ENCODE peak calls at places on chromosomes 13 and 19, in six cellular contexts. One of them, this sample, is unnamed.

GRCh38 chr19:57803594-57804325 is 11.0 kb downstream of the ZNF552 start:
- DNase-seq in GM23338: peak; percentile 92
- DNase-seq in K562: no peak
- DNase-seq in H1: peak; percentile 78
- DNase-seq in HepG2: peak; percentile 30
- DNase-seq in GM12878: no peak
- DNase-seq in this sample: peak; percentile 69

GRCh38 chr13:27137759-27138158 is 33.9 kb downstream of the USP12 start:
- DNase-seq in GM23338: peak; percentile 22
- DNase-seq in K562: no peak
- DNase-seq in H1: no peak
- DNase-seq in HepG2: no peak
- DNase-seq in GM12878: no peak
- DNase-seq in this sample: no peak

GRCh38 chr13:50809133-50810090 is 34.1 kb downstream of the DLEU7 start:
- DNase-seq in GM23338: no peak
- DNase-seq in K562: no peak
- DNase-seq in H1: no peak
- DNase-seq in HepG2: no peak
- DNase-seq in GM12878: no peak
- DNase-seq in this sample: no peak

GRCh38 chr13:101406787-101407186 is 9.5 kb downstream of the NALCN start:
- DNase-seq in GM23338: no peak
- DNase-seq in K562: no peak
- DNase-seq in H1: no peak
- DNase-seq in HepG2: no peak
- DNase-seq in GM12878: no peak
- DNase-seq in this sample: no peak

GRCh38 chr13:32205426-32206096 is 109.6 kb downstream of the ZAR1L start:
- DNase-seq in GM23338: no peak
- DNase-seq in K562: no peak
- DNase-seq in H1: no peak
- DNase-seq in HepG2: no peak
- DNase-seq in GM12878: no peak
- DNase-seq in this sample: no peak

GRCh38 chr19:9936151-9937000 is at the start of gene OLFM2:
- DNase-seq in GM23338: peak; percentile 90
- DNase-seq in K562: peak; percentile 83
- DNase-seq in H1: peak; percentile 84
- DNase-seq in HepG2: no peak
- DNase-seq in GM12878: no peak
- DNase-seq in this sample: peak; percentile 85

GRCh38 chr13:26999499-26999898 is 172.1 kb downstream of the USP12 start:
- DNase-seq in GM23338: no peak
- DNase-seq in K562: no peak
- DNase-seq in H1: no peak
- DNase-seq in HepG2: no peak
- DNase-seq in GM12878: no peak
- DNase-seq in this sample: no peak

GRCh38 chr13:112131740-112132113 is 64.8 kb downstream of the SOX1 start:
- DNase-seq in GM23338: no peak
- DNase-seq in K562: no peak
- DNase-seq in H1: no peak
- DNase-seq in HepG2: no peak
- DNase-seq in GM12878: no peak
- DNase-seq in this sample: no peak

GRCh38 chr13:79919109-79919508 is 421.8 kb downstream of the SPRY2 start:
- DNase-seq in GM23338: no peak
- DNase-seq in K562: no peak
- DNase-seq in H1: no peak
- DNase-seq in HepG2: no peak
- DNase-seq in GM12878: no peak
- DNase-seq in this sample: no peak

GRCh38 chr13:106011600-106011999 is 523.9 kb downstream of the EFNB2 start:
- DNase-seq in GM23338: no peak
- DNase-seq in K562: no peak
- DNase-seq in H1: no peak
- DNase-seq in HepG2: no peak
- DNase-seq in GM12878: no peak
- DNase-seq in this sample: no peak

GRCh38 chr13:20353973-20354372 is 121.9 kb upstream of the GJB6 start:
- DNase-seq in GM23338: no peak
- DNase-seq in K562: no peak
- DNase-seq in H1: no peak
- DNase-seq in HepG2: no peak
- DNase-seq in GM12878: no peak
- DNase-seq in this sample: no peak

GRCh38 chr13:112972867-112973576 is 4.0 kb downstream of the MCF2L start:
- DNase-seq in GM23338: no peak
- DNase-seq in K562: no peak
- DNase-seq in H1: no peak
- DNase-seq in HepG2: no peak
- DNase-seq in GM12878: no peak
- DNase-seq in this sample: no peak

GRCh38 chr13:106506286-106506685 is 29.2 kb downstream of the EFNB2 start:
- DNase-seq in GM23338: no peak
- DNase-seq in K562: no peak
- DNase-seq in H1: no peak
- DNase-seq in HepG2: no peak
- DNase-seq in GM12878: no peak
- DNase-seq in this sample: no peak

GRCh38 chr13:40589285-40590109 is 76.9 kb downstream of the FOXO1 start:
- DNase-seq in GM23338: no peak
- DNase-seq in K562: no peak
- DNase-seq in H1: no peak
- DNase-seq in HepG2: peak; percentile 56
- DNase-seq in GM12878: peak; percentile 88
- DNase-seq in this sample: no peak

GRCh38 chr19:33284146-33284643 is 18.1 kb downstream of the CEBPA start:
- DNase-seq in GM23338: no peak
- DNase-seq in K562: no peak
- DNase-seq in H1: no peak
- DNase-seq in HepG2: no peak
- DNase-seq in GM12878: no peak
- DNase-seq in this sample: no peak

GRCh38 chr13:45393941-45394570 is 24.1 kb downstream of the SLC25A30 start:
- DNase-seq in GM23338: peak; percentile 80
- DNase-seq in K562: peak; percentile 62
- DNase-seq in H1: peak; percentile 49
- DNase-seq in HepG2: peak; percentile 61
- DNase-seq in GM12878: no peak
- DNase-seq in this sample: peak; percentile 63

GRCh38 chr19:15622991-15623390 is 8.0 kb downstream of the CYP4F8 start:
- DNase-seq in GM23338: no peak
- DNase-seq in K562: no peak
- DNase-seq in H1: no peak
- DNase-seq in HepG2: no peak
- DNase-seq in GM12878: no peak
- DNase-seq in this sample: no peak

GRCh38 chr13:98978280-98978679 is 416 bp upstream of the DOCK9 start:
- DNase-seq in GM23338: no peak
- DNase-seq in K562: no peak
- DNase-seq in H1: no peak
- DNase-seq in HepG2: no peak
- DNase-seq in GM12878: no peak
- DNase-seq in this sample: no peak

GRCh38 chr13:113880651-113881611 is 17.1 kb upstream of the GAS6 start:
- DNase-seq in GM23338: no peak
- DNase-seq in K562: no peak
- DNase-seq in H1: no peak
- DNase-seq in HepG2: no peak
- DNase-seq in GM12878: no peak
- DNase-seq in this sample: no peak

GRCh38 chr13:40814803-40815202 is 25.4 kb downstream of the SLC25A15 start:
- DNase-seq in GM23338: no peak
- DNase-seq in K562: no peak
- DNase-seq in H1: no peak
- DNase-seq in HepG2: no peak
- DNase-seq in GM12878: no peak
- DNase-seq in this sample: no peak

GRCh38 chr13:98020271-98020670 is 66.8 kb downstream of the IPO5 start:
- DNase-seq in GM23338: no peak
- DNase-seq in K562: no peak
- DNase-seq in H1: no peak
- DNase-seq in HepG2: no peak
- DNase-seq in GM12878: no peak
- DNase-seq in this sample: no peak

GRCh38 chr19:10009269-10009665 is 1.0 kb downstream of the COL5A3 start:
- DNase-seq in GM23338: peak; percentile 87
- DNase-seq in K562: peak; percentile 89
- DNase-seq in H1: peak; percentile 88
- DNase-seq in HepG2: no peak
- DNase-seq in GM12878: no peak
- DNase-seq in this sample: peak; percentile 79

GRCh38 chr13:112619730-112620639 is 32.0 kb upstream of the TUBGCP3 start:
- DNase-seq in GM23338: peak; percentile 85
- DNase-seq in K562: peak; percentile 46
- DNase-seq in H1: peak; percentile 63
- DNase-seq in HepG2: no peak
- DNase-seq in GM12878: no peak
- DNase-seq in this sample: peak; percentile 47

GRCh38 chr13:81133066-81133465 is 792.1 kb upstream of the SPRY2 start:
- DNase-seq in GM23338: no peak
- DNase-seq in K562: no peak
- DNase-seq in H1: no peak
- DNase-seq in HepG2: no peak
- DNase-seq in GM12878: no peak
- DNase-seq in this sample: no peak

GRCh38 chr19:54164369-54165068 is 5.0 kb upstream of the LENG1 start:
- DNase-seq in GM23338: peak; percentile 97
- DNase-seq in K562: peak; percentile 90
- DNase-seq in H1: peak; percentile 99
- DNase-seq in HepG2: no peak
- DNase-seq in GM12878: no peak
- DNase-seq in this sample: peak; percentile 98

GRCh38 chr19:6126335-6126974 is 9.0 kb upstream of the ACSBG2 start:
- DNase-seq in GM23338: peak; percentile 76
- DNase-seq in K562: peak; percentile 66
- DNase-seq in H1: no peak
- DNase-seq in HepG2: peak; percentile 67
- DNase-seq in GM12878: peak; percentile 71
- DNase-seq in this sample: no peak

DNA sequence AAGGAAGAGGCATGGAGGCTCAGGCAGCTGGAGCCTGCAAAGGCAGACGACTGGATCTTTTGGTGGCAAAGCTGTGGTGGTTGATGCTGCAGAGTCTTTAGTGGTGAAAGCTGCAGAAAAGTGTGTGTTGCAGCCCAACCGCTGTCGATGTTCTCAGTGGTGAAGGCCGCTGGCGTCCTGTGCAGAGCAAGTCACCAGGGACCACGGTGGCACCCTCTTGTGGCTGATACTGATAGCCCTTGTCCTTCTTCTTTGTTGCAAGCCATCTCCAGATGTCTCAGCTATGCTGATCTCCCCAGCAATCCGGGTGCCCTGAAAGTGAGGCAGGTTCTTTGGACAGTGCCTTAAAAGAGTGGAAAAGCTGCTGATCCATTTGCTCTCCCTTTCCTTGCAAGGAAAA is 610.9 kb upstream of the PCDH9 start:
- DNase-seq in GM23338: peak; percentile 74
- DNase-seq in K562: no peak
- DNase-seq in H1: peak; percentile 66
- DNase-seq in HepG2: no peak
- DNase-seq in GM12878: no peak
- DNase-seq in this sample: peak; percentile 72
- TF ChIP-seq CREB1 in GM23338: no peak
- TF ChIP-seq CREB1 in K562: no peak
- TF ChIP-seq CREB1 in H1: no peak
- TF ChIP-seq CREB1 in HepG2: no peak
- TF ChIP-seq CREB1 in GM12878: no peak
- TF ChIP-seq CREB1 in this sample: no peak

GRCh38 chr13:89061821-89062220 is 1390.7 kb downstream of the SLITRK5 start:
- DNase-seq in GM23338: no peak
- DNase-seq in K562: no peak
- DNase-seq in H1: no peak
- DNase-seq in HepG2: peak; percentile 65
- DNase-seq in GM12878: no peak
- DNase-seq in this sample: no peak
- TF ChIP-seq CREB1 in GM23338: no peak
- TF ChIP-seq CREB1 in K562: no peak
- TF ChIP-seq CREB1 in H1: no peak
- TF ChIP-seq CREB1 in HepG2: no peak
- TF ChIP-seq CREB1 in GM12878: no peak
- TF ChIP-seq CREB1 in this sample: no peak

GRCh38 chr19:55451522-55452380 is 8.7 kb upstream of the SHISA7 start:
- DNase-seq in GM23338: no peak
- DNase-seq in K562: peak; percentile 28
- DNase-seq in H1: peak; percentile 73
- DNase-seq in HepG2: no peak
- DNase-seq in GM12878: no peak
- DNase-seq in this sample: no peak
- TF ChIP-seq CREB1 in GM23338: no peak
- TF ChIP-seq CREB1 in K562: no peak
- TF ChIP-seq CREB1 in H1: no peak
- TF ChIP-seq CREB1 in HepG2: no peak
- TF ChIP-seq CREB1 in GM12878: no peak
- TF ChIP-seq CREB1 in this sample: no peak

GRCh38 chr19:38679839-38680238 is 32.4 kb downstream of the ACTN4 start:
- DNase-seq in GM23338: no peak
- DNase-seq in K562: no peak
- DNase-seq in H1: no peak
- DNase-seq in HepG2: no peak
- DNase-seq in GM12878: no peak
- DNase-seq in this sample: no peak
- TF ChIP-seq CREB1 in GM23338: no peak
- TF ChIP-seq CREB1 in K562: no peak
- TF ChIP-seq CREB1 in H1: no peak
- TF ChIP-seq CREB1 in HepG2: no peak
- TF ChIP-seq CREB1 in GM12878: no peak
- TF ChIP-seq CREB1 in this sample: no peak

DNA sequence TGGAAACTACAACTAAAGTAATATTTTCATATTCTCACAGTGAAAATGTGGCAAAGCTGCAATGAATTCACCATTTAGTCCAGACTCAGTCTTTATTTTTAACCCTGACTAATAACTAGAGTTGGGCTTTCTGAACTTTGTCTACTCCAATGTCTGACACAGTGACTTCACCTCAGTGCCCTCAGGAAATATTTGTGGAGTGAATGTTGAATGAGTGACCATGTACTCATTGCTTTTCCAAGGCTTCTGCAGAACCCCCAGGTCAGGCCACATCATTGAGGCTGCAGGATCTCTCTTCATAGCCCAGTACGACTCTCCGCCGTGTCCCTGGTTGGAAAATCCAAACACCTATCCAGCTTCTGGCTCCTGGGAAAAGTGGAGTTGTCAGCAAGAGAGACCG is 1.8 kb downstream of the ZNF175 start:
- DNase-seq in GM23338: no peak
- DNase-seq in K562: no peak
- DNase-seq in H1: no peak
- DNase-seq in HepG2: no peak
- DNase-seq in GM12878: no peak
- DNase-seq in this sample: no peak
- TF ChIP-seq CREB1 in GM23338: no peak
- TF ChIP-seq CREB1 in K562: no peak
- TF ChIP-seq CREB1 in H1: no peak
- TF ChIP-seq CREB1 in HepG2: no peak
- TF ChIP-seq CREB1 in GM12878: no peak
- TF ChIP-seq CREB1 in this sample: no peak